ENCODE peak calls at places on chromosomes 5 and 9, in eight cellular contexts. One of them, this sample, is unnamed.

GRCh38 chr5:158519433-158520025 is 580.2 kb downstream of the EBF1 start:
- DNase-seq in body of pancreas: no peak
- DNase-seq in A549: no peak
- DNase-seq in lower lobe of right lung: no peak
- DNase-seq in psoas muscle: no peak
- DNase-seq in tibial artery: no peak
- DNase-seq in uterus: no peak
- DNase-seq in fibroblast of the aortic adventitia: peak; percentile 19
- DNase-seq in this sample: peak; percentile 20

GRCh38 chr5:178196986-178197385 is 7.3 kb upstream of the HNRNPAB start:
- DNase-seq in body of pancreas: no peak
- DNase-seq in A549: no peak
- DNase-seq in lower lobe of right lung: no peak
- DNase-seq in psoas muscle: no peak
- DNase-seq in tibial artery: no peak
- DNase-seq in uterus: no peak
- DNase-seq in fibroblast of the aortic adventitia: no peak
- DNase-seq in this sample: no peak

GRCh38 chr5:138527170-138527569 is 15.9 kb downstream of the ETF1 start:
- DNase-seq in body of pancreas: no peak
- DNase-seq in A549: no peak
- DNase-seq in lower lobe of right lung: no peak
- DNase-seq in psoas muscle: no peak
- DNase-seq in tibial artery: no peak
- DNase-seq in uterus: no peak
- DNase-seq in fibroblast of the aortic adventitia: no peak
- DNase-seq in this sample: no peak

GRCh38 chr9:35820076-35820475 is 5.2 kb upstream of the HINT2 start:
- DNase-seq in body of pancreas: no peak
- DNase-seq in A549: no peak
- DNase-seq in lower lobe of right lung: no peak
- DNase-seq in psoas muscle: no peak
- DNase-seq in tibial artery: no peak
- DNase-seq in uterus: no peak
- DNase-seq in fibroblast of the aortic adventitia: peak; percentile 73
- DNase-seq in this sample: no peak

GRCh38 chr5:32020271-32020670 is 153.8 kb downstream of the GOLPH3 start:
- DNase-seq in body of pancreas: no peak
- DNase-seq in A549: no peak
- DNase-seq in lower lobe of right lung: no peak
- DNase-seq in psoas muscle: no peak
- DNase-seq in tibial artery: no peak
- DNase-seq in uterus: no peak
- DNase-seq in fibroblast of the aortic adventitia: no peak
- DNase-seq in this sample: no peak

GRCh38 chr5:76958976-76959767 is 6.3 kb downstream of the CRHBP start:
- DNase-seq in body of pancreas: no peak
- DNase-seq in A549: no peak
- DNase-seq in lower lobe of right lung: no peak
- DNase-seq in psoas muscle: no peak
- DNase-seq in tibial artery: no peak
- DNase-seq in uterus: no peak
- DNase-seq in fibroblast of the aortic adventitia: peak; percentile 43
- DNase-seq in this sample: no peak

GRCh38 chr5:103774736-103775135 is 212.1 kb upstream of the NUDT12 start:
- DNase-seq in body of pancreas: no peak
- DNase-seq in A549: peak; percentile 9
- DNase-seq in lower lobe of right lung: no peak
- DNase-seq in psoas muscle: no peak
- DNase-seq in tibial artery: no peak
- DNase-seq in uterus: no peak
- DNase-seq in fibroblast of the aortic adventitia: no peak
- DNase-seq in this sample: no peak

GRCh38 chr9:97697837-97698236 is 697 bp upstream of the XPA start:
- DNase-seq in body of pancreas: no peak
- DNase-seq in A549: no peak
- DNase-seq in lower lobe of right lung: no peak
- DNase-seq in psoas muscle: no peak
- DNase-seq in tibial artery: no peak
- DNase-seq in uterus: no peak
- DNase-seq in fibroblast of the aortic adventitia: no peak
- DNase-seq in this sample: no peak

GRCh38 chr5:39526914-39527477 is 102.2 kb upstream of the DAB2 start:
- DNase-seq in body of pancreas: peak; percentile 48
- DNase-seq in A549: no peak
- DNase-seq in lower lobe of right lung: no peak
- DNase-seq in psoas muscle: no peak
- DNase-seq in tibial artery: no peak
- DNase-seq in uterus: no peak
- DNase-seq in fibroblast of the aortic adventitia: no peak
- DNase-seq in this sample: peak; percentile 16

GRCh38 chr9:78261403-78262001 is 25.6 kb downstream of the CEP78 start:
- DNase-seq in body of pancreas: no peak
- DNase-seq in A549: peak; percentile 36
- DNase-seq in lower lobe of right lung: no peak
- DNase-seq in psoas muscle: no peak
- DNase-seq in tibial artery: no peak
- DNase-seq in uterus: no peak
- DNase-seq in fibroblast of the aortic adventitia: peak; percentile 75
- DNase-seq in this sample: no peak

GRCh38 chr5:145818604-145819003 is 16.5 kb downstream of the PRELID2 start:
- DNase-seq in body of pancreas: no peak
- DNase-seq in A549: no peak
- DNase-seq in lower lobe of right lung: no peak
- DNase-seq in psoas muscle: no peak
- DNase-seq in tibial artery: no peak
- DNase-seq in uterus: no peak
- DNase-seq in fibroblast of the aortic adventitia: no peak
- DNase-seq in this sample: no peak

GRCh38 chr9:36166150-36166927 is 2.8 kb upstream of the CCIN start:
- DNase-seq in body of pancreas: peak; percentile 79
- DNase-seq in A549: peak; percentile 87
- DNase-seq in lower lobe of right lung: peak; percentile 88
- DNase-seq in psoas muscle: peak; percentile 84
- DNase-seq in tibial artery: peak; percentile 89
- DNase-seq in uterus: peak; percentile 84
- DNase-seq in fibroblast of the aortic adventitia: peak; percentile 86
- DNase-seq in this sample: peak; percentile 56

GRCh38 chr9:35333551-35333950 is 156.4 kb upstream of the RUSC2 start:
- DNase-seq in body of pancreas: no peak
- DNase-seq in A549: no peak
- DNase-seq in lower lobe of right lung: no peak
- DNase-seq in psoas muscle: no peak
- DNase-seq in tibial artery: no peak
- DNase-seq in uterus: no peak
- DNase-seq in fibroblast of the aortic adventitia: peak; percentile 74
- DNase-seq in this sample: no peak

GRCh38 chr5:172699423-172699822 is 58.4 kb downstream of the NEURL1B start:
- DNase-seq in body of pancreas: no peak
- DNase-seq in A549: no peak
- DNase-seq in lower lobe of right lung: no peak
- DNase-seq in psoas muscle: peak; percentile 54
- DNase-seq in tibial artery: no peak
- DNase-seq in uterus: no peak
- DNase-seq in fibroblast of the aortic adventitia: no peak
- DNase-seq in this sample: peak; percentile 44

GRCh38 chr5:172703952-172704351 is 62.9 kb downstream of the NEURL1B start:
- DNase-seq in body of pancreas: no peak
- DNase-seq in A549: no peak
- DNase-seq in lower lobe of right lung: no peak
- DNase-seq in psoas muscle: no peak
- DNase-seq in tibial artery: no peak
- DNase-seq in uterus: no peak
- DNase-seq in fibroblast of the aortic adventitia: no peak
- DNase-seq in this sample: no peak

GRCh38 chr5:172699999-172700685 is 59.1 kb downstream of the NEURL1B start:
- DNase-seq in body of pancreas: no peak
- DNase-seq in A549: no peak
- DNase-seq in lower lobe of right lung: peak; percentile 71
- DNase-seq in psoas muscle: no peak
- DNase-seq in tibial artery: no peak
- DNase-seq in uterus: no peak
- DNase-seq in fibroblast of the aortic adventitia: no peak
- DNase-seq in this sample: no peak

GRCh38 chr5:172701336-172702061 is 60.4 kb downstream of the NEURL1B start:
- DNase-seq in body of pancreas: no peak
- DNase-seq in A549: no peak
- DNase-seq in lower lobe of right lung: no peak
- DNase-seq in psoas muscle: no peak
- DNase-seq in tibial artery: no peak
- DNase-seq in uterus: no peak
- DNase-seq in fibroblast of the aortic adventitia: no peak
- DNase-seq in this sample: no peak

GRCh38 chr5:172700686-172701324 is 59.7 kb downstream of the NEURL1B start:
- DNase-seq in body of pancreas: no peak
- DNase-seq in A549: no peak
- DNase-seq in lower lobe of right lung: no peak
- DNase-seq in psoas muscle: no peak
- DNase-seq in tibial artery: no peak
- DNase-seq in uterus: no peak
- DNase-seq in fibroblast of the aortic adventitia: no peak
- DNase-seq in this sample: no peak
- H3K4me3 ChIP-seq in body of pancreas: no peak overlapping the region
- H3K4me3 ChIP-seq in A549: no peak overlapping the region
- H3K4me3 ChIP-seq in lower lobe of right lung: no peak overlapping the region
- H3K4me3 ChIP-seq in psoas muscle: no peak overlapping the region
- H3K4me3 ChIP-seq in tibial artery: no peak overlapping the region
- H3K4me3 ChIP-seq in uterus: no peak overlapping the region
- H3K4me3 ChIP-seq in fibroblast of the aortic adventitia: no peak overlapping the region
- H3K4me3 ChIP-seq in this sample: no peak overlapping the region

GRCh38 chr5:14148483-14148882 is 5.3 kb downstream of the TRIO start:
- DNase-seq in body of pancreas: no peak
- DNase-seq in A549: no peak
- DNase-seq in lower lobe of right lung: no peak
- DNase-seq in psoas muscle: no peak
- DNase-seq in tibial artery: no peak
- DNase-seq in uterus: no peak
- DNase-seq in fibroblast of the aortic adventitia: no peak
- DNase-seq in this sample: no peak

GRCh38 chr5:14145356-14146334 is 2.5 kb downstream of the TRIO start:
- DNase-seq in body of pancreas: no peak
- DNase-seq in A549: no peak
- DNase-seq in lower lobe of right lung: no peak
- DNase-seq in psoas muscle: no peak
- DNase-seq in tibial artery: no peak
- DNase-seq in uterus: no peak
- DNase-seq in fibroblast of the aortic adventitia: peak; percentile 82
- DNase-seq in this sample: no peak

GRCh38 chr5:14144586-14145355 is 1.6 kb downstream of the TRIO start:
- DNase-seq in body of pancreas: peak; percentile 58
- DNase-seq in A549: peak; percentile 81
- DNase-seq in lower lobe of right lung: peak; percentile 73
- DNase-seq in psoas muscle: peak; percentile 73
- DNase-seq in tibial artery: peak; percentile 81
- DNase-seq in uterus: peak; percentile 72
- DNase-seq in fibroblast of the aortic adventitia: no peak
- DNase-seq in this sample: peak; percentile 53

GRCh38 chr5:14147210-14147609 is 4.1 kb downstream of the TRIO start:
- DNase-seq in body of pancreas: no peak
- DNase-seq in A549: no peak
- DNase-seq in lower lobe of right lung: no peak
- DNase-seq in psoas muscle: no peak
- DNase-seq in tibial artery: no peak
- DNase-seq in uterus: no peak
- DNase-seq in fibroblast of the aortic adventitia: no peak
- DNase-seq in this sample: no peak

GRCh38 chr5:14146725-14147124 is 3.6 kb downstream of the TRIO start:
- DNase-seq in body of pancreas: no peak
- DNase-seq in A549: no peak
- DNase-seq in lower lobe of right lung: no peak
- DNase-seq in psoas muscle: no peak
- DNase-seq in tibial artery: no peak
- DNase-seq in uterus: no peak
- DNase-seq in fibroblast of the aortic adventitia: no peak
- DNase-seq in this sample: no peak
- H3K4me3 ChIP-seq in body of pancreas: no peak overlapping the region
- H3K4me3 ChIP-seq in A549: peak overlapping the region; percentile 97
- H3K4me3 ChIP-seq in lower lobe of right lung: no peak overlapping the region
- H3K4me3 ChIP-seq in psoas muscle: peak overlapping the region; percentile 96
- H3K4me3 ChIP-seq in tibial artery: peak overlapping the region; percentile 91
- H3K4me3 ChIP-seq in uterus: no peak overlapping the region
- H3K4me3 ChIP-seq in fibroblast of the aortic adventitia: peak overlapping the region; percentile 87
- H3K4me3 ChIP-seq in this sample: no peak overlapping the region

DNA sequence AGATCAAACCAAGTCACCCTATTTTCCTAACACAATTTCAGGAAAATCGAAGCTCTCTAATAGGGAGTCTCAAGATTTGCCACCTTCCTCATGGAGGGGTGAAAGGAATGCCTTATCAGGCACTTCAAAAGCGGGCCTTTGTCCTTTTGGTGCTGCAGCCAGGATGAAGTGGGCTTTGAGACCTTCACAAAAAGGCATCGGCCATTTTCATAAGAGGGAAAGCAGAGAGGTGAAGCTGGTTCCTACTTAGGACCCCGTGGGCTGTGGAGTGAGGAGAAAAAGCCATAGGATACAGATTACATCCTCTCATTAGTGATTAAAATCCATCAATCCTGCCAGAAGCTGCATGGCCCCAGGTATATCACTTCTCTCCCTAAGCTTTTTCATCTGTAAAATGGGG is 859 bp downstream of the CDKN2AIPNL start:
- DNase-seq in body of pancreas: no peak
- DNase-seq in A549: no peak
- DNase-seq in lower lobe of right lung: no peak
- DNase-seq in psoas muscle: no peak
- DNase-seq in tibial artery: no peak
- DNase-seq in uterus: no peak
- DNase-seq in fibroblast of the aortic adventitia: no peak
- DNase-seq in this sample: no peak
- H3K4me3 ChIP-seq in body of pancreas: no peak overlapping the region
- H3K4me3 ChIP-seq in A549: peak overlapping the region; percentile 61
- H3K4me3 ChIP-seq in lower lobe of right lung: peak overlapping the region; percentile 92
- H3K4me3 ChIP-seq in psoas muscle: peak overlapping the region; percentile 88
- H3K4me3 ChIP-seq in tibial artery: peak overlapping the region; percentile 95
- H3K4me3 ChIP-seq in uterus: peak overlapping the region; percentile 68
- H3K4me3 ChIP-seq in fibroblast of the aortic adventitia: peak overlapping the region; percentile 90
- H3K4me3 ChIP-seq in this sample: peak overlapping the region; percentile 86

DNA sequence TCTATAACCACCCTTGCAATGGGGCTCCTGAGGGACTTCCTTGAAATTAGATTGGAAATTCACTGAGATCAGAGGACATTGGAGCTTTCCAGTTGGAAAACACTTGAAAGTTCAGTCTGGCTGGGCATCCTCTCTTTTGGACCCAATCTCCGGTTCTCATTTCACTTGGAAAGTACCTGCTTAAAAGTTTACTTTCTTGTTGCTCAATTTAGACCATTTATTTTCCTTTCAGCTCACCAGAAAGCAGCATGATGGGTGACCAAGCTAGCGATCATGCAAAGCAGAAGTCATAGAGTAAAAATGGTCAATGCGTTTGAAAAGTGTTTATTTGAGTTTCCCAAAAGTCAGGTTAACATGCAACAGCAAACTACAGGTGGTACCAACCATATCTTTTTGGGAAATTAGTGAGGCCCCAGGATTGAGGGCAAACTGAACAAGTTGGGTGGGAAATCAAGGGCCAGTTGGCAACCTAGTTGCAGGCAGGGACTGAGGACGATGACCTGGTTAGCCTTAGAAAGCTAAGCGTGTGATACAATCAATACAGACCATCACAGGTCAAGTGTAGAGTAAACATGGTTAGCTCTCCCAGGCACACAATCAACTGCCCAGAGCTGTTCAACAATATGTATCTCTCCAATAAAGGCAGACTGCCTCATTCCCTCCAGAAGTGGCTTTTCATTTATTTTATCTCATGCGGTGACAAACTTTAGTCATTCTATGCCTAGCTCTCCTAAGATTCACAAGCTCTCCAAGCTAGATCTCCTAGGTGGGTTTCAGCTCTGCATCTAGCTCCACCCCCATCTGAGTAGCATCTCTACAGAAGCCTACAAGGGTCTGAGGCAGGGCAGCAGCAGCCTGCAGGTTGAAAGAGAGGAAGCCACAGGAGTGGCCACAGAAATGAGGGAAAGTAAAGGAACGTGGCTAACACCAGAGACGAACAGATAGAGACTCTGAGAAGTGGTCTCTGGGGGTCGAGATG is 136.9 kb downstream of the UGCG start:
- DNase-seq in body of pancreas: no peak
- DNase-seq in A549: no peak
- DNase-seq in lower lobe of right lung: no peak
- DNase-seq in psoas muscle: no peak
- DNase-seq in tibial artery: no peak
- DNase-seq in uterus: no peak
- DNase-seq in fibroblast of the aortic adventitia: peak; percentile 23
- DNase-seq in this sample: no peak
- H3K4me3 ChIP-seq in body of pancreas: no peak overlapping the region
- H3K4me3 ChIP-seq in A549: no peak overlapping the region
- H3K4me3 ChIP-seq in lower lobe of right lung: no peak overlapping the region
- H3K4me3 ChIP-seq in psoas muscle: no peak overlapping the region
- H3K4me3 ChIP-seq in tibial artery: no peak overlapping the region
- H3K4me3 ChIP-seq in uterus: no peak overlapping the region
- H3K4me3 ChIP-seq in fibroblast of the aortic adventitia: no peak overlapping the region
- H3K4me3 ChIP-seq in this sample: no peak overlapping the region